ENCODE peak calls at places on chromosomes 1 and 21, in ten cellular contexts. Z, Y, E, X, S, U, V, W, H and T are unnamed samples.

GRCh38 chr1:150008699-150009098 is 1.8 kb downstream of the OTUD7B start:
- DNase-seq in Z (no peak), Y (no peak), E (no peak), X (peak), S (no peak), U (no peak), V (no peak), W (no peak), H (no peak), T (no peak)

GRCh38 chr1:53176452-53177344 is 19.9 kb upstream of the CPT2 start:
- DNase-seq in Z (no peak), Y (no peak), E (peak), X (no peak), S (no peak), U (no peak), V (no peak), W (peak), H (no peak), T (no peak)

GRCh38 chr21:42651515-42652401 is 1.7 kb upstream of the PDE9A start:
- DNase-seq in Z (no peak), Y (no peak), E (no peak), X (no peak), S (no peak), U (peak), V (no peak), W (no peak), H (no peak), T (no peak)

GRCh38 chr1:248775496-248775895 is 19.9 kb upstream of the LYPD8 start:
- DNase-seq in Z (no peak), Y (no peak), E (no peak), X (no peak), S (no peak), U (no peak), V (no peak), W (no peak), H (no peak), T (no peak)

GRCh38 chr1:43531453-43531905 is 796 bp downstream of the PTPRF start:
- DNase-seq in Z (peak), Y (no peak), E (peak), X (no peak), S (peak), U (no peak), V (no peak), W (no peak), H (no peak), T (no peak)

GRCh38 chr21:44462090-44462833 is 7.0 kb downstream of the LRRC3 start:
- DNase-seq in Z (no peak), Y (no peak), E (no peak), X (no peak), S (no peak), U (no peak), V (no peak), W (no peak), H (no peak), T (no peak)

GRCh38 chr1:237717121-237717520 is 173.6 kb downstream of the ZP4 start:
- DNase-seq in Z (no peak), Y (no peak), E (no peak), X (no peak), S (no peak), U (no peak), V (no peak), W (no peak), H (no peak), T (no peak)

GRCh38 chr1:66732407-66733166 is 19.7 kb upstream of the DYNLT5 start:
- DNase-seq in Z (no peak), Y (no peak), E (no peak), X (no peak), S (peak), U (no peak), V (no peak), W (no peak), H (no peak), T (no peak)

GRCh38 chr21:35120631-35121180 is 71.6 kb upstream of the RUNX1 start:
- DNase-seq in Z (no peak), Y (no peak), E (no peak), X (no peak), S (no peak), U (no peak), V (no peak), W (no peak), H (no peak), T (no peak)

GRCh38 chr21:36908260-36908908 is 58.1 kb downstream of the HLCS start:
- DNase-seq in Z (no peak), Y (no peak), E (no peak), X (no peak), S (no peak), U (no peak), V (no peak), W (no peak), H (no peak), T (no peak)

GRCh38 chr1:151710187-151710586 is 6.4 kb downstream of the CELF3 start:
- DNase-seq in Z (peak), Y (no peak), E (no peak), X (no peak), S (no peak), U (no peak), V (no peak), W (no peak), H (no peak), T (no peak)

GRCh38 chr1:75582725-75583261 is 28.1 kb downstream of the SLC44A5 start:
- DNase-seq in Z (no peak), Y (no peak), E (no peak), X (no peak), S (peak), U (no peak), V (no peak), W (no peak), H (no peak), T (no peak)

GRCh38 chr1:149846042-149846441 is 53.3 kb upstream of the BOLA1 start:
- DNase-seq in Z (no peak), Y (no peak), E (no peak), X (no peak), S (no peak), U (no peak), V (no peak), W (no peak), H (no peak), T (no peak)

GRCh38 chr1:172746091-172746949 is 87.4 kb downstream of the FASLG start:
- DNase-seq in Z (no peak), Y (peak), E (peak), X (peak), S (peak), U (no peak), V (peak), W (no peak), H (peak), T (peak)
- TF ChIP-seq POLR2AphosphoS5 in Z (peak), Y (peak), E (peak), X (no peak), S (peak), U (peak), V (peak), W (peak), H (peak), T (no peak)

DNA sequence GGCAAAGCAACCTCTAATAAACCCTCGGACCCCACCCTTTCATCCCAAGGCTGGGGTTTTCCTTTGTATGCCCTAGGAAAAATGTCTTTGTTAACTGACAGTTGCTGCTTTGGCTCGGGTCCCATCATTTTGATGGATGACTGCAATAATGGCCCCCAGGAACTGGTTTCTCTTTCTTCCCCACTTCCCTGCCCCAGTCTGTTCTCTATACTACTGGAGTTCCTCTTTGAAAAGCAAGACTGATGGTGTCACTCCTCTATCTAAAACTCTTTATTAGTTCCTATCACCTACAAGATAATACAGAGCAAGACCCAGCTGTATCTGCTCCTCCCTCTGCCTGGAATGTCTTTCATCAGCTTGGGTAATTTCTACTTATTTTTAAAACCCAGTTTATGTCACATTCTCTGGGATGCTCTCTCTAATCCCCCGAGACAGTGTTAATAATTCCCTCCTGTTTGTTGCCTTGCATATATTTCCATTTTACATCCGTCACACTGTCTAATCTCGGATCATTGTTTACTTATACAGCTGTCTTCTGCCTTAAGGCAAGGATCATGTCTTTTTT is 16.2 kb downstream of the SLAMF1 start:
- DNase-seq in Z (no peak), Y (no peak), E (no peak), X (no peak), S (no peak), U (no peak), V (no peak), W (no peak), H (no peak), T (no peak)
- TF ChIP-seq POLR2AphosphoS5 in Z (no peak), Y (no peak), E (no peak), X (no peak), S (no peak), U (no peak), V (no peak), W (no peak), H (no peak), T (peak)

GRCh38 chr1:207454046-207454964 is at the start of gene CR2:
- DNase-seq in Z (peak), Y (no peak), E (peak), X (peak), S (no peak), U (peak), V (peak), W (peak), H (peak), T (peak)
- TF ChIP-seq POLR2AphosphoS5 in Z (no peak), Y (no peak), E (no peak), X (no peak), S (no peak), U (peak), V (no peak), W (no peak), H (no peak), T (peak)

DNA sequence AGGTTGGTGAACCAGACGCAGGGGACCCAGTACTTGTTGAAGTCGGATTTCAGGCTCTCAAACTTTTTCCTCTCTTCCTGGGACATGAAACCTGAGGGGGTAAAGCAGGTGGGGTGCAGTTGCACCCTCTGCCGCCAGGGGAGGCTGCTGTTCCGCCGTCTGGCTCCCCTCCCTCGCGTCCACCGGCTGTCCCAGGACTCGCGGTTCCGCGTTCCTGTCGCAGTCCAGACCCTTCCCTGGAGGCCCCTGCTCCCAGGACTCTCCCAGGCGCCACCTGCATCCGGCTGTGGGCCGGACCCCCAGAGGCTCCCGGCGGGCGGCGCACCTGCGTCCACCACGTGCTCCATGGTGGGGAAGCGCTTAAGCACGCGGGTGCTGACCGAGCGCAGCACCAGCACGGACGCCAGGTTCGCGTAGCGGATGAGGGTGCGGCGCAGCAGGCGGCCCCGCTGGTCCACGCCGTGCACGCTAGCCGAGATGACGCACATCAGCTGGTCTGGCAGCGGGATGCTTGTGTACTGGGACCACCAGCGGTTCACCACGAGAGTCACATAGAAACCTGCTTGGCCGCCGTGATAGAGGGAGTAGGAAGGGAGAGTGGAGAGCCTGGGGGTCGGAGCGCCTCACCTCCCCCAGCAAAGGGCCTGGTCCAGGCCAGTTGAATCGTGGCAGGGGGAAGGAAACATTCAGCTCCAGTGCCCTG is 1.7 kb downstream of the BEST4 start:
- DNase-seq in Z (peak), Y (no peak), E (peak), X (peak), S (peak), U (peak), V (peak), W (peak), H (no peak), T (peak)
- TF ChIP-seq POLR2AphosphoS5 in Z (no peak), Y (no peak), E (peak), X (no peak), S (peak), U (peak), V (peak), W (no peak), H (no peak), T (no peak)

GRCh38 chr1:206922524-206922923 is 783 bp upstream of the FCMR start:
- DNase-seq in Z (no peak), Y (no peak), E (no peak), X (no peak), S (no peak), U (no peak), V (no peak), W (no peak), H (no peak), T (no peak)

GRCh38 chr1:206923961-206924548 is 2.3 kb upstream of the FCMR start:
- DNase-seq in Z (no peak), Y (no peak), E (no peak), X (no peak), S (peak), U (no peak), V (no peak), W (no peak), H (no peak), T (no peak)

GRCh38 chr1:206924549-206925115 is 2.9 kb upstream of the FCMR start:
- DNase-seq in Z (no peak), Y (no peak), E (no peak), X (no peak), S (no peak), U (peak), V (no peak), W (no peak), H (no peak), T (no peak)

GRCh38 chr1:206923009-206923960 is 1.5 kb upstream of the FCMR start:
- DNase-seq in Z (no peak), Y (no peak), E (peak), X (no peak), S (no peak), U (peak), V (peak), W (no peak), H (no peak), T (peak)

GRCh38 chr1:206921772-206922265 is at the start of gene FCMR:
- DNase-seq in Z (no peak), Y (no peak), E (peak), X (peak), S (no peak), U (no peak), V (peak), W (no peak), H (no peak), T (no peak)
- TF ChIP-seq POLR2AphosphoS5 in Z (no peak), Y (no peak), E (peak), X (no peak), S (no peak), U (peak), V (peak), W (peak), H (no peak), T (peak)

GRCh38 chr1:16241116-16241763 is 4.3 kb upstream of the CPLANE2 start:
- DNase-seq in Z (no peak), Y (no peak), E (no peak), X (peak), S (no peak), U (no peak), V (no peak), W (no peak), H (no peak), T (no peak)
- TF ChIP-seq POLR2AphosphoS5 in Z (no peak), Y (no peak), E (no peak), X (no peak), S (no peak), U (no peak), V (no peak), W (no peak), H (no peak), T (no peak)

GRCh38 chr1:246724001-246724724 is at the start of gene SCCPDH:
- DNase-seq in Z (peak), Y (no peak), E (peak), X (peak), S (peak), U (peak), V (peak), W (peak), H (peak), T (peak)
- TF ChIP-seq POLR2AphosphoS5 in Z (peak), Y (peak), E (no peak), X (peak), S (peak), U (peak), V (peak), W (no peak), H (no peak), T (no peak)

DNA sequence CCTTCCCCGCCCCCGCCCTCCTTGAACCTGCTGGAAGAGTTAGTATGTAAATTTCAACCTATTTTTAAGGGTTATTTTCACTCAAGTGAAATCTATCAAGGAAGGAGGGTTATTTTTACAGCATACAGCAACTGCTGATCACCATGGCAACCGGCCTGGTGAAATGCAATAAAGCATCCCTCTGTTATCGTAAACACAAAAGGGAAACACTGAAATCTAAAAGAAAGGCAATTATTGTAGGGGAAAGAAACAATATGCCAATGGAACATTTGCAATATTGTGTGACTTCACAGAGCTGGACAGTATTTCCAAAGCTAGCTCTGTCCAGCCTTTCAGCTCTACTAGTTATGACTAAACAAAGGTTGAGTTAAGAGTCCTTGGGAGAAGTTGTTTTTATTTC is 588.3 kb upstream of the PBX1 start:
- DNase-seq in Z (no peak), Y (no peak), E (no peak), X (no peak), S (no peak), U (no peak), V (no peak), W (no peak), H (no peak), T (no peak)
- TF ChIP-seq POLR2AphosphoS5 in Z (no peak), Y (no peak), E (no peak), X (no peak), S (no peak), U (no peak), V (no peak), W (no peak), H (no peak), T (no peak)

GRCh38 chr1:115771847-115772457 is 3.4 kb upstream of the CASQ2 start:
- DNase-seq in Z (peak), Y (peak), E (peak), X (peak), S (peak), U (no peak), V (peak), W (peak), H (peak), T (peak)
- TF ChIP-seq POLR2AphosphoS5 in Z (no peak), Y (no peak), E (no peak), X (no peak), S (no peak), U (no peak), V (no peak), W (peak), H (peak), T (no peak)

GRCh38 chr1:11735854-11736745 is at the start of gene AGTRAP:
- DNase-seq in Z (peak), Y (no peak), E (peak), X (peak), S (peak), U (peak), V (peak), W (peak), H (peak), T (peak)
- TF ChIP-seq POLR2AphosphoS5 in Z (peak), Y (peak), E (peak), X (peak), S (no peak), U (peak), V (peak), W (peak), H (peak), T (no peak)